ENCODE peak calls at places on chromosomes 2 and 18, in four cellular contexts. Q, V, I and R are unnamed samples.

GRCh38 chr2:22626621-22627020 is 758.4 kb upstream of the KLHL29 start:
- DNase-seq in Q (no peak), V (no peak), I (no peak), R (no peak)

GRCh38 chr2:10773841-10774341 is 38.7 kb downstream of the PDIA6 start:
- DNase-seq in Q (no peak), V (no peak), I (no peak), R (peak)

GRCh38 chr2:136247204-136247990 is 129.4 kb upstream of the CXCR4 start:
- DNase-seq in Q (peak), V (no peak), I (no peak), R (no peak)

GRCh38 chr2:144254342-144255235 is 265.3 kb downstream of the ZEB2 start:
- DNase-seq in Q (no peak), V (no peak), I (no peak), R (no peak)

GRCh38 chr2:230582851-230583283 is 129.8 kb upstream of the CAB39 start:
- DNase-seq in Q (no peak), V (no peak), I (no peak), R (no peak)

GRCh38 chr2:219354582-219354981 is 22.0 kb upstream of the RESP18 start:
- DNase-seq in Q (no peak), V (no peak), I (no peak), R (no peak)

GRCh38 chr18:2894131-2894840 is 47.5 kb downstream of the EMILIN2 start:
- DNase-seq in Q (peak), V (no peak), I (peak), R (no peak)

GRCh38 chr2:77087987-77088414 is 434.2 kb downstream of the LRRTM4 start:
- DNase-seq in Q (no peak), V (no peak), I (no peak), R (no peak)

GRCh38 chr18:41121116-41121826 is 833.8 kb upstream of the PIK3C3 start:
- DNase-seq in Q (no peak), V (no peak), I (no peak), R (no peak)

GRCh38 chr2:224545884-224546644 is 39.1 kb downstream of the CUL3 start:
- DNase-seq in Q (no peak), V (no peak), I (no peak), R (no peak)

GRCh38 chr2:157875720-157876065 is 437 bp downstream of the ACVR1 start:
- DNase-seq in Q (peak), V (peak), I (peak), R (peak)

GRCh38 chr2:23532311-23533013 is 147.5 kb downstream of the KLHL29 start:
- DNase-seq in Q (no peak), V (peak), I (no peak), R (peak)

GRCh38 chr2:235639387-235639786 is 145.5 kb downstream of the AGAP1 start:
- DNase-seq in Q (peak), V (no peak), I (peak), R (peak)

GRCh38 chr2:219308142-219309093 is 783 bp downstream of the PTPRN start:
- DNase-seq in Q (no peak), V (peak), I (no peak), R (no peak)

GRCh38 chr2:150271952-150272351 is 215.5 kb downstream of the RND3 start:
- DNase-seq in Q (no peak), V (no peak), I (no peak), R (no peak)

GRCh38 chr2:153870308-153870707 is 1.4 kb upstream of the GALNT13 start:
- DNase-seq in Q (no peak), V (no peak), I (no peak), R (no peak)

GRCh38 chr2:191857406-191857805 is 10.5 kb upstream of the CAVIN2 start:
- DNase-seq in Q (no peak), V (no peak), I (no peak), R (no peak)

GRCh38 chr2:45833301-45833967 is 182.0 kb downstream of the PRKCE start:
- DNase-seq in Q (no peak), V (no peak), I (no peak), R (no peak)

GRCh38 chr2:45836316-45836715 is 184.8 kb downstream of the PRKCE start:
- DNase-seq in Q (no peak), V (no peak), I (no peak), R (no peak)

GRCh38 chr2:45834858-45835257 is 183.4 kb downstream of the PRKCE start:
- DNase-seq in Q (no peak), V (no peak), I (no peak), R (no peak)

GRCh38 chr2:45834372-45834771 is 182.9 kb downstream of the PRKCE start:
- DNase-seq in Q (no peak), V (no peak), I (no peak), R (no peak)

GRCh38 chr2:45833968-45834344 is 182.5 kb downstream of the PRKCE start:
- DNase-seq in Q (no peak), V (no peak), I (no peak), R (no peak)
- TF ChIP-seq CTCF in Q (no peak), V (no peak), I (no peak), R (no peak)

GRCh38 chr18:59681521-59682004 is 15.7 kb downstream of the CCBE1 start:
- DNase-seq in Q (no peak), V (no peak), I (no peak), R (peak)

GRCh38 chr18:59690216-59691045 is 6.8 kb downstream of the CCBE1 start:
- DNase-seq in Q (no peak), V (no peak), I (no peak), R (no peak)

GRCh38 chr18:59686260-59686659 is 11.0 kb downstream of the CCBE1 start:
- DNase-seq in Q (no peak), V (no peak), I (no peak), R (peak)

GRCh38 chr18:59681051-59681450 is 16.2 kb downstream of the CCBE1 start:
- DNase-seq in Q (no peak), V (no peak), I (no peak), R (peak)

GRCh38 chr18:59685501-59685900 is 11.7 kb downstream of the CCBE1 start:
- DNase-seq in Q (no peak), V (no peak), I (no peak), R (peak)
- TF ChIP-seq CTCF in Q (no peak), V (no peak), I (no peak), R (no peak)

GRCh38 chr2:14641116-14641515 is 8.6 kb downstream of the LRATD1 start:
- DNase-seq in Q (no peak), V (no peak), I (no peak), R (no peak)

GRCh38 chr2:14647714-14648113 is 15.2 kb downstream of the LRATD1 start:
- DNase-seq in Q (no peak), V (no peak), I (no peak), R (no peak)

GRCh38 chr2:14638488-14638887 is 6.0 kb downstream of the LRATD1 start:
- DNase-seq in Q (no peak), V (no peak), I (no peak), R (no peak)

GRCh38 chr2:14642499-14642898 is 10.0 kb downstream of the LRATD1 start:
- DNase-seq in Q (no peak), V (no peak), I (no peak), R (no peak)
- TF ChIP-seq CTCF in Q (no peak), V (no peak), I (no peak), R (no peak)

GRCh38 chr2:183610724-183611123 is 486.5 kb downstream of the NUP35 start:
- DNase-seq in Q (no peak), V (no peak), I (no peak), R (no peak)
- TF ChIP-seq CTCF in Q (no peak), V (no peak), I (no peak), R (no peak)

GRCh38 chr2:63840081-63840784 is 1.5 kb upstream of the UGP2 start:
- DNase-seq in Q (no peak), V (peak), I (no peak), R (no peak)

GRCh38 chr2:63841254-63842022 is at the start of gene UGP2:
- DNase-seq in Q (peak), V (peak), I (peak), R (peak)

GRCh38 chr2:63843093-63843492 is 1.4 kb downstream of the UGP2 start:
- DNase-seq in Q (no peak), V (no peak), I (no peak), R (no peak)

GRCh38 chr2:63842149-63843061 is 709 bp downstream of the UGP2 start:
- DNase-seq in Q (peak), V (no peak), I (peak), R (peak)

DNA sequence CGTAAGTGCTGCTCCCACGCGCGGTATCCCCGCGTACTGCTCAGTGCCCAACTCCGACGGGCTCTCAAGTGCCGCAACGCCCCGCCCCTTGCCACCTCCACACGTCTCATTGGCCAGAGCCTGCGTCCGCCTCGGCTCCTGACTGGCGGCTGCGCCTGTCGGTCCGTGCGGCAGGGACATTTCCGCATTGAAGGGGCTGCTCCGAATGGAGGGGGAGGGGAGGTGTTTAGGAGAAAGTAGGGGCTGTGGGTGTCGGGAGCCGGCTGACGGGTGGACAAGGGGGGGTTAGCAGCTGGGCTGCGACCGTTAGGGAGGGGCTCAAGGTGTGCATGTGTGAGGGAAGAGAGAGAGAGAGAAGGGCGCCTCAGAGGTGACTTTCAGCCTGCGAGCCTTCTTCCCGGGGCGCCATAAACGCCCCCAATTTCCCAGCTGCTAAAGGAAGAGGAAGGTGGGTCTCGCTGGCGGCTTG is 877 bp upstream of the UGP2 start:
- DNase-seq in Q (peak), V (peak), I (peak), R (peak)
- TF ChIP-seq CTCF in Q (no peak), V (no peak), I (peak), R (no peak)

DNA sequence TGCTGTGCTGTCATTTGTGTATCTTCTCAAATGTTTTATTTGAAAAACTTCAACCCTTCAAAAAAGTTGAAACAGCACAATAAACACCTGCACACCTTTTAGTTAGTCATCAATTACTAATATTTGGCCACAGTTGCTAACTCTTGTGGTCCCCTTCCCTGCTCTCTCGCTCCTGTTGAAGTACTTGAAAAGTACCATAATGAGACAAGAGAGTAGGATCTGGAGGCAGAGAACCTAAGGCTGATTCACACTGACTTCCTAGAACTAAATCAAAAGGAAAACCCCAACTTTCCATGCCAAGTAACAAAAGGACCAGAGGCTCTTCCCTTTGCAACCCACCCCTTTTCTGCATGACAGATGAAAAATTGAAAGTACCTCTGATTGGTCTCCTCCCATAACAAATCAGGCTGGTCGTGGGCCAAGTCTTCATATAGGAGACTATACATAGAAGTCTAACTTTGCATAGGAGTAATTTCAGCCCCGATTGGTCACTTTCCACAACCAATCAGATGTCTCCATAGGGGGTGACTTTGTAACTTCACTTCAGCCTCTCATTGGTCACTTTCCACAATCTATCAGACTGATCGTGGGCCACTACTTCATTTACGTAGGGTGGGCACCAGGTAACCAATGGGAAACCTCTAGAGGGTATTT is 179.7 kb downstream of the EPHA4 start:
- DNase-seq in Q (no peak), V (no peak), I (no peak), R (no peak)
- TF ChIP-seq CTCF in Q (no peak), V (no peak), I (no peak), R (no peak)

DNA sequence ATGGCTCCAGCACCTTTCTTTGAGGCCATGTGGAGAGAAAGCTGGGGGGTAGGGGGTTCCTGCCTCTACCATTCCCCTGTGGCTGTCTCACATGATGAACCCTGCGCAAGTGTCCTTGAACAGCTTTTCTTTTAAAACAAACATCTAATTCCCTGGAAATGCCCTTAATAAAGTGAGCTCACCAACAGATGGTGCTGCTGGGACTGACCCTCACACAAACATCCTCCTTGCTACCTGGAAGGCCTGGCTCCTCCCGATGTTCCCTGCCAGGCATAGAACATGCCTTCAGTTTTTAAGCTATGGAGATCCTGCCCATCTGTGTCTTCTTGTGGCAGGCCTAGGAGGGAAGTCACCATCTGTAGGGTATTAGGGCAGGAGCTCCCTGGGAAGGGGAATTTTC is 60.7 kb upstream of the GATA6 start:
- DNase-seq in Q (no peak), V (no peak), I (no peak), R (no peak)
- TF ChIP-seq CTCF in Q (no peak), V (no peak), I (no peak), R (no peak)

GRCh38 chr2:31031132-31031706 is 107.0 kb downstream of the GALNT14 start:
- DNase-seq in Q (no peak), V (no peak), I (no peak), R (no peak)

GRCh38 chr2:31032475-31032874 is 105.8 kb downstream of the GALNT14 start:
- DNase-seq in Q (no peak), V (no peak), I (no peak), R (no peak)

GRCh38 chr2:31037058-31037457 is 101.2 kb downstream of the GALNT14 start:
- DNase-seq in Q (no peak), V (no peak), I (no peak), R (no peak)

GRCh38 chr2:31028415-31028814 is 109.8 kb downstream of the GALNT14 start:
- DNase-seq in Q (no peak), V (no peak), I (no peak), R (no peak)

GRCh38 chr2:31033032-31033431 is 105.2 kb downstream of the GALNT14 start:
- DNase-seq in Q (no peak), V (no peak), I (no peak), R (no peak)
- TF ChIP-seq CTCF in Q (no peak), V (no peak), I (no peak), R (no peak)

GRCh38 chr18:52875711-52876110 is 535.7 kb downstream of the DCC start:
- DNase-seq in Q (no peak), V (no peak), I (no peak), R (no peak)

GRCh38 chr18:52874774-52875173 is 534.8 kb downstream of the DCC start:
- DNase-seq in Q (no peak), V (no peak), I (no peak), R (no peak)

GRCh38 chr18:52869349-52869923 is 529.4 kb downstream of the DCC start:
- DNase-seq in Q (no peak), V (no peak), I (no peak), R (no peak)

DNA sequence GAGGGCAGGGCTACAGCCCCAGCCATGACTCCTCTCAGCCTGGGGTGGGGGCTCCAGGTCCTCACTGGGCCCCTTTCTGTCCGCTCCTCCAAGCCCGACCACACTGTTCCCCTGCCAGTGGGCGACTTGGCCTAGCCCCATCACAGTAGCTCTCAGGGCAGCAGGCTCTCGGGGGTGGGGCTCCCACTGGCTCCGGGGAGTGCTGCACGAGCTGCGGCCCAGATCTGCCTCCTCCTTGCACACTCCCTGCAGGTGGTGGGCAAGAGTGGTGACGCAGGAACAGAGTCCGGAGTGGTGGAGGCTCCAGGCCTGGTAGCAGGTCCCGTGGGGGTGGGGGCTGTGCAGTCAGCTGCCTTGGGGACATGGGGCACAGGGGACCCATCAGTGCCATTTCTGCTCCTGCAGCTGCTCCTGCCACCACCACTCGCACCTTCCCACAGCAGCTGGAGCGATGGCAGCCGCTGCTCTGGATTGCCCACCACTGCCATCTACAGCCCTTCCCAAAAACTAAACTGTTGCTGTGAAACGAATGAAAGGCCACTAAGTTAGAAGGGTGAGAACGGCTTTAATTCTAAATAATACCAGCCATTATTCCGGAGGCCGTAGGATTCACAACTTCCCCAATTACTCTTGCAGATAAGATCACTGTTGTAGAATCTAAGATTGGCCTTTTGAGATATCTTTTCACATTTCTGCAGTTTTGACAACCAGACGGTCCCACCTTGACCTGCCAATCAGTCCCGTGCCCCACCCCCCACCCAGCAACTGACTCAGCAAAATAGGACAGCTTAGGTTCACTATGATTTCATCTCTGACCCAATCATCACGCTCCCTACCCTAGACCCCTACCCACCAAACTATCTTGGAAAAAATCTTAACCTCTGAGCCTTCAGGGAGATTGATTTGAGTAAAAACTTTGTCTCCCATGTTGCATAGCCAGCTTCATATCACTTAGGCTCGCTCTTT is 530.2 kb downstream of the DCC start:
- DNase-seq in Q (no peak), V (no peak), I (no peak), R (peak)
- TF ChIP-seq CTCF in Q (no peak), V (no peak), I (no peak), R (no peak)

GRCh38 chr2:202154613-202155281 is 81.7 kb downstream of the KIAA2012 start:
- DNase-seq in Q (no peak), V (no peak), I (no peak), R (no peak)

GRCh38 chr2:202157211-202157985 is 81.0 kb downstream of the SUMO1 start:
- DNase-seq in Q (no peak), V (no peak), I (no peak), R (no peak)

GRCh38 chr2:202164409-202164808 is 74.0 kb downstream of the SUMO1 start:
- DNase-seq in Q (no peak), V (no peak), I (no peak), R (no peak)

GRCh38 chr2:202161106-202161836 is 77.1 kb downstream of the SUMO1 start:
- DNase-seq in Q (no peak), V (no peak), I (no peak), R (no peak)

GRCh38 chr2:202158796-202159195 is 79.6 kb downstream of the SUMO1 start:
- DNase-seq in Q (no peak), V (no peak), I (no peak), R (no peak)
- TF ChIP-seq CTCF in Q (peak), V (no peak), I (no peak), R (peak)